ENCODE peak calls at places on chromosomes 7 and 10, in four cellular contexts. One of them, this sample, is unnamed.

GRCh38 chr7:7720750-7721621 is 2.6 kb upstream of the RPA3 start:
- DNase-seq in prostate gland: no peak
- DNase-seq in adrenal gland: no peak
- DNase-seq in ovary: no peak
- DNase-seq in this sample: no peak

GRCh38 chr10:70445718-70446485 is 4.4 kb upstream of the NODAL start:
- DNase-seq in prostate gland: no peak
- DNase-seq in adrenal gland: no peak
- DNase-seq in ovary: no peak
- DNase-seq in this sample: no peak

GRCh38 chr7:44060091-44060947 is 5.0 kb downstream of the PGAM2 start:
- DNase-seq in prostate gland: no peak
- DNase-seq in adrenal gland: no peak
- DNase-seq in ovary: no peak
- DNase-seq in this sample: peak; percentile 11

GRCh38 chr10:9796567-9796966 is 1221.1 kb upstream of the CELF2 start:
- DNase-seq in prostate gland: no peak
- DNase-seq in adrenal gland: no peak
- DNase-seq in ovary: no peak
- DNase-seq in this sample: no peak

GRCh38 chr7:55534262-55534915 is 37.9 kb downstream of the VOPP1 start:
- DNase-seq in prostate gland: no peak
- DNase-seq in adrenal gland: no peak
- DNase-seq in ovary: no peak
- DNase-seq in this sample: peak; percentile 36

GRCh38 chr10:111874586-111874985 is 309.0 kb downstream of the GPAM start:
- DNase-seq in prostate gland: no peak
- DNase-seq in adrenal gland: no peak
- DNase-seq in ovary: no peak
- DNase-seq in this sample: no peak

GRCh38 chr10:89164920-89165319 is 42.2 kb downstream of the CH25H start:
- DNase-seq in prostate gland: no peak
- DNase-seq in adrenal gland: no peak
- DNase-seq in ovary: no peak
- DNase-seq in this sample: no peak

GRCh38 chr10:50883624-50884023 is 1.8 kb downstream of the A1CF start:
- DNase-seq in prostate gland: no peak
- DNase-seq in adrenal gland: no peak
- DNase-seq in ovary: no peak
- DNase-seq in this sample: no peak

GRCh38 chr10:24096281-24096680 is 112.7 kb upstream of the KIAA1217 start:
- DNase-seq in prostate gland: no peak
- DNase-seq in adrenal gland: no peak
- DNase-seq in ovary: no peak
- DNase-seq in this sample: no peak

GRCh38 chr10:35331894-35332640 is 4.2 kb upstream of the CCNY start:
- DNase-seq in prostate gland: no peak
- DNase-seq in adrenal gland: peak; percentile 76
- DNase-seq in ovary: no peak
- DNase-seq in this sample: peak; percentile 45

GRCh38 chr7:28142650-28143049 is 37.9 kb downstream of the JAZF1 start:
- DNase-seq in prostate gland: no peak
- DNase-seq in adrenal gland: no peak
- DNase-seq in ovary: no peak
- DNase-seq in this sample: no peak

GRCh38 chr10:75718996-75719395 is 287.6 kb downstream of the LRMDA start:
- DNase-seq in prostate gland: no peak
- DNase-seq in adrenal gland: no peak
- DNase-seq in ovary: no peak
- DNase-seq in this sample: no peak

GRCh38 chr10:77405771-77406241 is 231.8 kb downstream of the KCNMA1 start:
- DNase-seq in prostate gland: peak; percentile 76
- DNase-seq in adrenal gland: peak; percentile 88
- DNase-seq in ovary: peak; percentile 70
- DNase-seq in this sample: peak; percentile 91

GRCh38 chr7:108181073-108181985 is 51.2 kb upstream of the LAMB4 start:
- DNase-seq in prostate gland: no peak
- DNase-seq in adrenal gland: no peak
- DNase-seq in ovary: no peak
- DNase-seq in this sample: no peak

GRCh38 chr7:139644191-139644590 is 120.7 kb downstream of the CLEC2L start:
- DNase-seq in prostate gland: no peak
- DNase-seq in adrenal gland: no peak
- DNase-seq in ovary: no peak
- DNase-seq in this sample: no peak

GRCh38 chr10:13414855-13415254 is 66.8 kb upstream of the SEPHS1 start:
- DNase-seq in prostate gland: no peak
- DNase-seq in adrenal gland: no peak
- DNase-seq in ovary: no peak
- DNase-seq in this sample: no peak

GRCh38 chr7:158815046-158815445 is 14.3 kb downstream of the ESYT2 start:
- DNase-seq in prostate gland: no peak
- DNase-seq in adrenal gland: no peak
- DNase-seq in ovary: no peak
- DNase-seq in this sample: no peak

GRCh38 chr10:16792675-16793074 is 24.5 kb downstream of the RSU1 start:
- DNase-seq in prostate gland: no peak
- DNase-seq in adrenal gland: no peak
- DNase-seq in ovary: no peak
- DNase-seq in this sample: no peak

GRCh38 chr7:27106181-27106905 is 3.9 kb upstream of the HOXA2 start:
- DNase-seq in prostate gland: no peak
- DNase-seq in adrenal gland: no peak
- DNase-seq in ovary: peak; percentile 49
- DNase-seq in this sample: no peak

GRCh38 chr10:113957013-113957412 is 86.7 kb upstream of the ADRB1 start:
- DNase-seq in prostate gland: peak; percentile 44
- DNase-seq in adrenal gland: no peak
- DNase-seq in ovary: no peak
- DNase-seq in this sample: no peak
- H3K4me1 ChIP-seq in prostate gland: peaks cover 27% of the 10 kb centered on the region
- H3K4me1 ChIP-seq in adrenal gland: no peaks in the 10 kb centered on the region
- H3K4me1 ChIP-seq in ovary: no peaks in the 10 kb centered on the region
- H3K4me1 ChIP-seq in this sample: no peaks in the 10 kb centered on the region

DNA sequence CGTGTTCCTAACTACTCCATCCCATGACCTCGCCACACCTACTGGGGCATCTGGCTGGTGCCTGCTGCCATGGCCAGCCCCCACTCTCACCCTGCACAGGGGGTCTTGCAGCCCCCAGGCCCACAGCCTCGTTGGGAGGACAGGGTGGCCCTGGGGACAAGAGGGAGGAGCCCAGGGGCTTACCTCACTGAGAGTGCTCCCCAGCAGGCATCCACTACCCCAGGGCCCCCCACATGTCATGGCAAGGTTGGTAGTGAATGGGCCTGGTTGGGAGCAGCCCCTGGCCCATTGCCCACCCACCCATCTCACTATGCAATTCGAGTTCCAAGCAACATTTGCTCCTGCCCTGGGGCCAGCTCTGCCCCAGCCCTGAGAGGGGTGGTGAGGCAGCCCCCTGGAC is 24.0 kb upstream of the AMZ1 start:
- DNase-seq in prostate gland: no peak
- DNase-seq in adrenal gland: no peak
- DNase-seq in ovary: no peak
- DNase-seq in this sample: no peak
- TF ChIP-seq POLR2A in prostate gland: no peak
- TF ChIP-seq POLR2A in adrenal gland: no peak
- TF ChIP-seq POLR2A in ovary: no peak
- TF ChIP-seq POLR2A in this sample: no peak

GRCh38 chr10:20034732-20035131 is 218.5 kb downstream of the PLXDC2 start:
- DNase-seq in prostate gland: no peak
- DNase-seq in adrenal gland: no peak
- DNase-seq in ovary: no peak
- DNase-seq in this sample: no peak

GRCh38 chr10:20029523-20029922 is 213.3 kb downstream of the PLXDC2 start:
- DNase-seq in prostate gland: no peak
- DNase-seq in adrenal gland: no peak
- DNase-seq in ovary: no peak
- DNase-seq in this sample: no peak
- H3K4me1 ChIP-seq in prostate gland: no peaks in the 10 kb centered on the region
- H3K4me1 ChIP-seq in adrenal gland: no peaks in the 10 kb centered on the region
- H3K4me1 ChIP-seq in ovary: peaks cover 3% of the 10 kb centered on the region
- H3K4me1 ChIP-seq in this sample: no peaks in the 10 kb centered on the region

GRCh38 chr7:149147730-149148653 is 739 bp downstream of the ZNF398 start:
- DNase-seq in prostate gland: no peak
- DNase-seq in adrenal gland: peak; percentile 60
- DNase-seq in ovary: peak; percentile 52
- DNase-seq in this sample: peak; percentile 14

GRCh38 chr7:149144996-149145850 is 2.0 kb upstream of the ZNF398 start:
- DNase-seq in prostate gland: peak; percentile 86
- DNase-seq in adrenal gland: no peak
- DNase-seq in ovary: no peak
- DNase-seq in this sample: no peak

GRCh38 chr7:149150981-149151380 is 3.7 kb downstream of the ZNF398 start:
- DNase-seq in prostate gland: no peak
- DNase-seq in adrenal gland: no peak
- DNase-seq in ovary: no peak
- DNase-seq in this sample: no peak

GRCh38 chr7:149141893-149142292 is 5.4 kb upstream of the ZNF398 start:
- DNase-seq in prostate gland: no peak
- DNase-seq in adrenal gland: no peak
- DNase-seq in ovary: no peak
- DNase-seq in this sample: no peak

DNA sequence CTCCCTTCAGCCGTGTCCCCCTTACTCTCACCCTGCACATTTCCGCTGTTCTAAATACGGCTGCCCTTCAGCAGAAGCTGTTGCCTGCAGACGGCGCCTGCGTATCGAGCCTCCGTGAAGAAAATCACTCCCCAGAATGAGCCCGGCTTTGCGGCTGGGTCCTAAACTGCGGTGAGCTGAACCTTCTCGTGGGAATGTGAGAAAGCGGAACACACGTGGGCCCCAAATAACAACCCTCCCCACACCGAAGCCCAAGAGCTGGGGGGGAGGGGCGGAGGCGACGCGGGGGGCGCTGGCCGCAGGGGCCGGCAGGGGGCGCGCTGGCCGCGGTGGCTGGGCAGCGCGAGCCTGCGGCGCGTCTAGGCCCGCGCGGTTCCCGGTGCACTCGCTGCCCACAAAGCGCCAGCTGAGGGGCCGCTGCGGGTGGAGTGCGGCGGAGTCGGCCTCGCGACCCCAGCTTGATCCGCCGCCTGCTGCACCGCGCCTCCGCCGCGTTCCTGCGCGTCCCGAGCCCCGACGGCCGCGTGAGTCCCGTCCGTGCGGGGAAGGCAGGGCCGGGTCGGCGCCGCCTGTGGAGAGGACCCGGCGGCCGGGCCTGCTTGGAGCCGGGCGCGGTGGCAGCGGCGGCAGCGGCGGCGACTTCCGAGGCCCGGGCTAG is at the start of gene ZNF398:
- DNase-seq in prostate gland: peak; percentile 59
- DNase-seq in adrenal gland: peak; percentile 70
- DNase-seq in ovary: peak; percentile 84
- DNase-seq in this sample: peak; percentile 54
- TF ChIP-seq POLR2A in prostate gland: peak; percentile 34
- TF ChIP-seq POLR2A in adrenal gland: peak; percentile 71
- TF ChIP-seq POLR2A in ovary: no peak
- TF ChIP-seq POLR2A in this sample: peak; percentile 50

DNA sequence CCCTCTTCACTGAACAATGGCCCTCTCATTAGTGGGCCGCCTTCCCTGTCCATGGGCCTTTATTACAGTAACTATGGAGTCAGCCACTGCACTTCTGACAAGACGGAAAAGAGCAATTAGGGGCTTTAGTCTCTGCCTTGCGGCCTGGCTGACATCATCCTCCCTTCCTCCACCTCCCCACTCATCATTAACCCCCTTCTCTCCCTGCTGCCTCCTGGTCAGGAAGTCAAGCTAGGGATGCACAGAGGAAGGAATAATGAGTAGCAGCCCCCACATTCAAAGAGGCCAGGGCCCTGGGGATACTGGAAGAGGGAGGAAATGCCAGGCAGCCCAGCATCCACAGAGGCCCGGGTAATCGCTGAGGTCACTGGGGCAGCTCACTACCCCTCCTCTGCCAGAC is 101.7 kb upstream of the PLXNA4 start:
- DNase-seq in prostate gland: no peak
- DNase-seq in adrenal gland: no peak
- DNase-seq in ovary: no peak
- DNase-seq in this sample: no peak
- H3K4me1 ChIP-seq in prostate gland: no peaks in the 10 kb centered on the region
- H3K4me1 ChIP-seq in adrenal gland: no peaks in the 10 kb centered on the region
- H3K4me1 ChIP-seq in ovary: no peaks in the 10 kb centered on the region
- H3K4me1 ChIP-seq in this sample: no peaks in the 10 kb centered on the region

GRCh38 chr7:35037211-35037525 is at the start of gene DPY19L1:
- DNase-seq in prostate gland: no peak
- DNase-seq in adrenal gland: no peak
- DNase-seq in ovary: no peak
- DNase-seq in this sample: no peak
- TF ChIP-seq POLR2A in prostate gland: peak; percentile 50
- TF ChIP-seq POLR2A in adrenal gland: no peak
- TF ChIP-seq POLR2A in ovary: peak; percentile 30
- TF ChIP-seq POLR2A in this sample: no peak